ENCODE peak calls at places on chromosomes 7 and 10, in five cellular contexts. Y is mucosa of descending colon, E is AG08395, C is GM12892, Q is ovary. A is an unnamed sample.

GRCh38 chr7:108584211-108584610 is 14.5 kb downstream of the DNAJB9 start:
- DNase-seq in Y (no peak), E (no peak), C (no peak), Q (no peak), A (no peak)

GRCh38 chr10:13684252-13684791 is 97.6 kb downstream of the PRPF18 start:
- DNase-seq in Y (peak; percentile 38), E (peak; percentile 76), C (no peak), Q (peak; percentile 48), A (no peak)

GRCh38 chr10:4426866-4427265 is 399.1 kb upstream of the AKR1E2 start:
- DNase-seq in Y (no peak), E (no peak), C (no peak), Q (no peak), A (no peak)

GRCh38 chr10:3668961-3669330 is 116.1 kb downstream of the KLF6 start:
- DNase-seq in Y (no peak), E (no peak), C (no peak), Q (no peak), A (no peak)

GRCh38 chr10:78464856-78465221 is 431.2 kb downstream of the RPS24 start:
- DNase-seq in Y (no peak), E (no peak), C (no peak), Q (no peak), A (no peak)

GRCh38 chr7:50607524-50608125 is 42.4 kb upstream of the DDC start:
- DNase-seq in Y (no peak), E (no peak), C (no peak), Q (no peak), A (no peak)

GRCh38 chr10:61937631-61938284 is 36.3 kb downstream of the ARID5B start:
- DNase-seq in Y (no peak), E (peak; percentile 22), C (no peak), Q (no peak), A (no peak)

GRCh38 chr10:4141471-4141870 is 356.5 kb upstream of the KLF6 start:
- DNase-seq in Y (no peak), E (peak; percentile 7), C (no peak), Q (no peak), A (no peak)

GRCh38 chr10:84198206-84198915 is 4.0 kb downstream of the CDHR1 start:
- DNase-seq in Y (peak; percentile 87), E (no peak), C (no peak), Q (no peak), A (peak; percentile 85)

GRCh38 chr10:86363184-86363832 is 3.3 kb downstream of the GRID1 start:
- DNase-seq in Y (no peak), E (no peak), C (peak; percentile 51), Q (peak; percentile 28), A (no peak)

GRCh38 chr7:43648725-43649406 is 66.0 kb downstream of the STK17A start:
- DNase-seq in Y (peak; percentile 55), E (peak; percentile 22), C (peak; percentile 46), Q (no peak), A (peak; percentile 87)

GRCh38 chr7:64892116-64892515 is 11.0 kb upstream of the ZNF273 start:
- DNase-seq in Y (no peak), E (peak; percentile 1), C (no peak), Q (no peak), A (no peak)